ENCODE peak calls at places on chromosomes 16 and 17, in eight cellular contexts. B is HTR-8/SVneo; F is Caki2; O is COR-L47; Q is activated gamma-delta T cell treated with anti-CD3 and anti-CD28 coated beads, Interleukin-2, amount 50 U/mL, for 16 hours; W is DMS153; C is fibroblast of the aortic adventitia; J is body of pancreas. A is an unnamed sample.

GRCh38 chr16:4718466-4718865 is 15.6 kb downstream of the ANKS3 start:
- DNase-seq in Q (no peak), J (no peak), C (no peak), O (no peak), W (no peak), B (no peak), F (no peak), A (no peak)

GRCh38 chr17:38453951-38454421 is 25.7 kb downstream of the ARHGAP23 start:
- DNase-seq in Q (no peak), B (peak; percentile 59), W (no peak), O (no peak), C (no peak), F (no peak), J (no peak), A (peak; percentile 93)

GRCh38 chr17:50328926-50329325 is 17.0 kb upstream of the XYLT2 start:
- DNase-seq in Q (no peak), W (no peak), O (no peak), C (no peak), J (no peak), F (no peak), B (no peak), A (no peak)

GRCh38 chr17:50372222-50372621 is 762 bp downstream of the MRPL27 start:
- DNase-seq in Q (no peak), B (no peak), J (no peak), O (no peak), W (no peak), F (no peak), C (no peak), A (no peak)

GRCh38 chr17:9401434-9401833 is 174.2 kb downstream of the STX8 start:
- DNase-seq in F (no peak), Q (no peak), B (peak; percentile 75), J (no peak), W (no peak), O (no peak), C (peak; percentile 51), A (peak; percentile 27)

GRCh38 chr16:87502308-87502969 is 9.6 kb upstream of the ZCCHC14 start:
- DNase-seq in J (no peak), F (no peak), Q (no peak), O (no peak), W (no peak), B (no peak), C (no peak), A (no peak)

GRCh38 chr17:19996502-19996901 is 12.7 kb upstream of the SPECC1 start:
- DNase-seq in J (no peak), F (no peak), O (no peak), C (no peak), B (no peak), W (no peak), Q (no peak), A (peak; percentile 94)

GRCh38 chr16:81798311-81799137 is 19.4 kb downstream of the PLCG2 start:
- DNase-seq in O (no peak), B (no peak), W (no peak), C (no peak), J (no peak), Q (no peak), F (no peak), A (no peak)

GRCh38 chr16:57479422-57480126 is 6.7 kb downstream of the DOK4 start:
- DNase-seq in J (peak; percentile 31), O (peak; percentile 60), C (peak; percentile 74), F (peak; percentile 27), W (no peak), Q (no peak), B (no peak), A (peak; percentile 79)

GRCh38 chr16:28193530-28194423 is 18.0 kb downstream of the XPO6 start:
- DNase-seq in C (peak; percentile 90), W (no peak), B (peak; percentile 70), O (no peak), J (no peak), Q (no peak), F (peak; percentile 64), A (peak; percentile 40)

GRCh38 chr17:59373879-59374495 is 42.5 kb downstream of the YPEL2 start:
- DNase-seq in O (no peak), Q (no peak), F (no peak), J (peak; percentile 48), B (peak; percentile 39), W (no peak), C (peak; percentile 93), A (no peak)

GRCh38 chr16:86093801-86094750 is 195.1 kb downstream of the IRF8 start:
- DNase-seq in C (no peak), O (no peak), B (no peak), J (no peak), F (no peak), W (no peak), Q (no peak), A (no peak)

GRCh38 chr17:30782206-30782605 is 42.3 kb downstream of the CRLF3 start:
- DNase-seq in W (no peak), O (no peak), Q (no peak), F (no peak), C (no peak), J (no peak), B (no peak), A (no peak)

GRCh38 chr17:53118948-53119347 is 703.8 kb upstream of the KIF2B start:
- DNase-seq in O (no peak), W (no peak), C (no peak), J (no peak), Q (no peak), B (no peak), F (no peak), A (no peak)

GRCh38 chr16:11681526-11681925 is 13.3 kb downstream of the SNN start:
- DNase-seq in J (no peak), Q (no peak), C (no peak), B (no peak), F (peak; percentile 19), W (no peak), O (no peak), A (no peak)

GRCh38 chr17:28112199-28112995 is 69.9 kb downstream of the NLK start:
- DNase-seq in Q (no peak), B (no peak), C (peak; percentile 58), J (no peak), F (no peak), O (no peak), W (no peak), A (no peak)

GRCh38 chr16:17107450-17107849 is 363.3 kb downstream of the XYLT1 start:
- DNase-seq in W (no peak), Q (no peak), J (no peak), F (no peak), B (no peak), O (no peak), C (no peak), A (no peak)

GRCh38 chr16:60064026-60064425 is 1329.9 kb upstream of the GOT2 start:
- DNase-seq in O (no peak), B (no peak), W (no peak), J (no peak), Q (no peak), F (no peak), C (no peak), A (no peak)

GRCh38 chr17:77242118-77242800 is 101.5 kb downstream of the SEC14L1 start:
- DNase-seq in Q (no peak), W (peak; percentile 59), C (no peak), F (no peak), O (no peak), J (no peak), B (no peak), A (no peak)

GRCh38 chr16:3256146-3256875 is at the start of gene MEFV:
- DNase-seq in F (no peak), O (no peak), W (no peak), C (no peak), B (no peak), Q (no peak), J (peak; percentile 38), A (no peak)

GRCh38 chr17:56159764-56160394 is 6.6 kb downstream of the ANKFN1 start:
- DNase-seq in O (no peak), C (no peak), Q (no peak), J (no peak), F (no peak), B (no peak), W (no peak), A (no peak)

GRCh38 chr17:75088902-75089417 is 1.2 kb downstream of the SLC16A5 start:
- DNase-seq in W (no peak), O (no peak), Q (no peak), C (no peak), B (no peak), F (no peak), J (no peak), A (no peak)

GRCh38 chr16:85650864-85651811 is 37.6 kb downstream of the GINS2 start:
- DNase-seq in J (peak; percentile 53), B (no peak), Q (no peak), F (no peak), O (peak; percentile 26), C (no peak), W (peak; percentile 54), A (peak; percentile 58)

GRCh38 chr16:86953631-86954465 is 363.3 kb downstream of the C16orf95 start:
- DNase-seq in C (no peak), F (no peak), Q (no peak), B (no peak), W (no peak), O (no peak), J (no peak), A (peak; percentile 31)

GRCh38 chr16:73232555-73233422 is 184.9 kb upstream of the ZFHX3 start:
- DNase-seq in W (no peak), C (peak; percentile 91), B (peak; percentile 88), F (peak; percentile 90), J (peak; percentile 72), Q (no peak), O (no peak), A (peak; percentile 15)

GRCh38 chr16:17078950-17079631 is 391.7 kb downstream of the XYLT1 start:
- DNase-seq in W (no peak), B (no peak), Q (no peak), C (no peak), F (no peak), O (no peak), J (no peak), A (no peak)

GRCh38 chr17:39099686-39100293 is 51.6 kb downstream of the PLXDC1 start:
- DNase-seq in O (no peak), J (peak; percentile 48), C (peak; percentile 88), Q (no peak), B (no peak), F (no peak), W (no peak), A (peak; percentile 89)

GRCh38 chr16:4840984-4841383 is 6.1 kb downstream of the GLYR1 start:
- DNase-seq in J (no peak), F (no peak), W (no peak), Q (no peak), B (no peak), O (no peak), C (no peak), A (no peak)

GRCh38 chr16:65388592-65388991 is 266.7 kb upstream of the CDH11 start:
- DNase-seq in F (no peak), O (no peak), B (no peak), J (no peak), C (peak; percentile 62), Q (no peak), W (no peak), A (no peak)

GRCh38 chr16:30786115-30786935 is 680 bp downstream of the ZNF629 start:
- DNase-seq in J (peak; percentile 35), O (no peak), W (no peak), F (peak; percentile 62), B (peak; percentile 58), C (peak; percentile 52), Q (no peak), A (peak; percentile 70)

GRCh38 chr17:81094744-81095607 is 60.0 kb downstream of the BAIAP2 start:
- DNase-seq in F (peak; percentile 100), C (peak; percentile 98), J (peak; percentile 77), O (peak; percentile 92), W (peak; percentile 85), B (peak; percentile 99), Q (peak; percentile 97), A (peak; percentile 99)

GRCh38 chr17:37698132-37698615 is 46.7 kb downstream of the HNF1B start:
- DNase-seq in C (no peak), W (no peak), F (peak; percentile 78), O (no peak), Q (no peak), J (peak; percentile 35), B (peak; percentile 69), A (peak; percentile 8)

GRCh38 chr16:85575910-85576309 is 37.2 kb upstream of the GSE1 start:
- DNase-seq in B (no peak), O (no peak), Q (no peak), J (no peak), F (no peak), C (no peak), W (no peak), A (no peak)

GRCh38 chr16:2156025-2156848 is 655 bp downstream of the TRAF7 start:
- DNase-seq in J (no peak), C (peak; percentile 69), W (no peak), B (no peak), O (no peak), Q (no peak), F (no peak), A (no peak)